ENCODE peak calls at places on chromosomes 4 and X, in six cellular contexts. X, R, K, Z, T and G are unnamed samples.

GRCh38 chrX:23879380-23880090 is 28.2 kb downstream of the APOO start:
- DNase-seq in X (no peak), R (no peak), K (no peak), Z (no peak), T (no peak), G (no peak)

GRCh38 chr4:7169134-7169533 is 23.2 kb upstream of the SORCS2 start:
- DNase-seq in X (no peak), R (no peak), K (no peak), Z (no peak), T (no peak), G (no peak)

GRCh38 chr4:67871867-67872266 is 11.9 kb downstream of the TMPRSS11D start:
- DNase-seq in X (peak), R (no peak), K (no peak), Z (peak), T (no peak), G (peak)

GRCh38 chrX:47093248-47093647 is 15.0 kb downstream of the RGN start:
- DNase-seq in X (peak), R (no peak), K (no peak), Z (no peak), T (no peak), G (peak)

GRCh38 chr4:124484940-124485339 is 227.6 kb downstream of the ANKRD50 start:
- DNase-seq in X (no peak), R (no peak), K (no peak), Z (no peak), T (no peak), G (no peak)

GRCh38 chr4:513327-513726 is 14.3 kb downstream of the PIGG start:
- DNase-seq in X (no peak), R (no peak), K (no peak), Z (no peak), T (no peak), G (no peak)

GRCh38 chrX:16695079-16695676 is 17.3 kb downstream of the CTPS2 start:
- DNase-seq in X (peak), R (peak), K (peak), Z (peak), T (no peak), G (peak)

GRCh38 chrX:75335127-75335458 is 61.2 kb downstream of the UPRT start:
- DNase-seq in X (no peak), R (no peak), K (no peak), Z (no peak), T (no peak), G (no peak)

GRCh38 chr4:31917334-31917733 is 1197.2 kb downstream of the PCDH7 start:
- DNase-seq in X (no peak), R (no peak), K (no peak), Z (no peak), T (no peak), G (no peak)

GRCh38 chr4:132297346-132297745 is 851.7 kb upstream of the PCDH10 start:
- DNase-seq in X (no peak), R (no peak), K (no peak), Z (no peak), T (no peak), G (peak)

GRCh38 chr4:77310931-77311330 is 153.9 kb downstream of the CCNG2 start:
- DNase-seq in X (no peak), R (no peak), K (no peak), Z (no peak), T (no peak), G (no peak)

GRCh38 chrX:22404297-22404696 is 131.6 kb downstream of the CBLL2 start:
- DNase-seq in X (no peak), R (no peak), K (no peak), Z (no peak), T (no peak), G (no peak)

GRCh38 chrX:65690057-65690855 is 22.8 kb downstream of the MSN start:
- DNase-seq in X (no peak), R (no peak), K (no peak), Z (no peak), T (no peak), G (peak)

GRCh38 chr4:88690355-88690754 is 7.3 kb downstream of the NAP1L5 start:
- DNase-seq in X (no peak), R (no peak), K (peak), Z (no peak), T (no peak), G (peak)

GRCh38 chr4:145937021-145937861 is 1.4 kb downstream of the ZNF827 start:
- DNase-seq in X (no peak), R (peak), K (peak), Z (no peak), T (no peak), G (peak)

GRCh38 chr4:148004228-148004813 is 272.4 kb downstream of the ARHGAP10 start:
- DNase-seq in X (no peak), R (no peak), K (no peak), Z (no peak), T (no peak), G (no peak)
- TF ChIP-seq CEBPB in X (no peak), R (no peak), K (no peak), Z (no peak), T (no peak), G (no peak)

DNA sequence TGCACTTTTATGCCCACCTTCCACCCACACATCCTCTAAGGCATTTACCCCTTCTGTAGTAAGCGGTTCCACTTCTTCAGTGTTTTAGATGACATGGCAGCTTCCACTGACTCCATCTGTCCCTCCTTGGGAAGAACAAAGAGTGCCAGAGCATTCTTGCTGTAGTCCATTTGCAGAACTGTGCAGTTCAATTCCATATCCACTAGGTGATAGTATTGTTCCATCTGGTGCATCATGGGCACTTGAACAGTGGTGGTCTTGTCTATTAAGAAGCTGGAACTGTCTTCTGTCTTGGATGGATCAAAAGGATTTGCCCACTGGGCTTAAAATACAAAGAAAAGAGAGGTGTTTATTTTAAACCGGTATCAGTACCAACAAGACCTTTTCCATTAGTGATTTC is 3.5 kb downstream of the SERPINA7 start:
- DNase-seq in X (peak), R (no peak), K (no peak), Z (peak), T (no peak), G (no peak)
- TF ChIP-seq CEBPB in X (no peak), R (no peak), K (no peak), Z (no peak), T (no peak), G (no peak)

GRCh38 chr4:101027721-101028120 is 319.6 kb downstream of the PPP3CA start:
- DNase-seq in X (no peak), R (no peak), K (no peak), Z (no peak), T (no peak), G (no peak)

GRCh38 chr4:101035522-101035921 is 311.8 kb downstream of the PPP3CA start:
- DNase-seq in X (no peak), R (no peak), K (no peak), Z (no peak), T (no peak), G (no peak)

GRCh38 chr4:101033986-101034385 is 313.3 kb downstream of the PPP3CA start:
- DNase-seq in X (no peak), R (no peak), K (no peak), Z (no peak), T (no peak), G (no peak)

GRCh38 chr4:101028886-101029285 is 318.4 kb downstream of the PPP3CA start:
- DNase-seq in X (no peak), R (no peak), K (no peak), Z (no peak), T (no peak), G (no peak)

GRCh38 chr4:101031971-101032370 is 315.4 kb downstream of the PPP3CA start:
- DNase-seq in X (no peak), R (peak), K (no peak), Z (no peak), T (no peak), G (no peak)
- TF ChIP-seq CEBPB in X (no peak), R (no peak), K (no peak), Z (no peak), T (no peak), G (no peak)

GRCh38 chr4:168815373-168816345 is 194.4 kb downstream of the CBR4 start:
- DNase-seq in X (no peak), R (no peak), K (no peak), Z (no peak), T (no peak), G (peak)

GRCh38 chr4:168811207-168811606 is 198.8 kb downstream of the CBR4 start:
- DNase-seq in X (no peak), R (no peak), K (no peak), Z (no peak), T (no peak), G (no peak)

GRCh38 chr4:168817418-168817817 is 192.6 kb downstream of the CBR4 start:
- DNase-seq in X (no peak), R (no peak), K (no peak), Z (no peak), T (no peak), G (no peak)

GRCh38 chr4:168812806-168813205 is 197.2 kb downstream of the CBR4 start:
- DNase-seq in X (no peak), R (no peak), K (no peak), Z (no peak), T (no peak), G (no peak)

GRCh38 chr4:168811793-168812651 is 198.0 kb downstream of the CBR4 start:
- DNase-seq in X (no peak), R (no peak), K (no peak), Z (no peak), T (no peak), G (peak)
- TF ChIP-seq CEBPB in X (no peak), R (no peak), K (no peak), Z (no peak), T (no peak), G (no peak)

GRCh38 chr4:57691370-57691769 is 581.2 kb upstream of the IGFBP7 start:
- DNase-seq in X (no peak), R (no peak), K (no peak), Z (no peak), T (no peak), G (no peak)
- TF ChIP-seq CEBPB in X (no peak), R (no peak), K (no peak), Z (no peak), T (no peak), G (no peak)

GRCh38 chr4:123433573-123433972 is 37.0 kb downstream of the SPRY1 start:
- DNase-seq in X (no peak), R (no peak), K (no peak), Z (no peak), T (no peak), G (no peak)

GRCh38 chr4:123433976-123434375 is 37.4 kb downstream of the SPRY1 start:
- DNase-seq in X (no peak), R (no peak), K (no peak), Z (no peak), T (no peak), G (no peak)

GRCh38 chr4:123438031-123438430 is 41.4 kb downstream of the SPRY1 start:
- DNase-seq in X (no peak), R (no peak), K (no peak), Z (no peak), T (no peak), G (no peak)

GRCh38 chr4:123430031-123430430 is 33.4 kb downstream of the SPRY1 start:
- DNase-seq in X (no peak), R (no peak), K (peak), Z (no peak), T (no peak), G (no peak)

GRCh38 chr4:123435246-123436113 is 38.9 kb downstream of the SPRY1 start:
- DNase-seq in X (no peak), R (no peak), K (no peak), Z (no peak), T (no peak), G (no peak)
- TF ChIP-seq CEBPB in X (no peak), R (no peak), K (no peak), Z (no peak), T (no peak), G (no peak)

GRCh38 chr4:172963498-172964294 is 204.9 kb upstream of the GALNT7 start:
- DNase-seq in X (no peak), R (no peak), K (no peak), Z (no peak), T (no peak), G (no peak)

GRCh38 chr4:172957216-172957615 is 211.4 kb upstream of the GALNT7 start:
- DNase-seq in X (no peak), R (no peak), K (no peak), Z (no peak), T (no peak), G (no peak)

GRCh38 chr4:172962564-172963353 is 205.9 kb upstream of the GALNT7 start:
- DNase-seq in X (no peak), R (no peak), K (no peak), Z (no peak), T (no peak), G (peak)
- TF ChIP-seq CEBPB in X (no peak), R (no peak), K (no peak), Z (no peak), T (no peak), G (peak)

DNA sequence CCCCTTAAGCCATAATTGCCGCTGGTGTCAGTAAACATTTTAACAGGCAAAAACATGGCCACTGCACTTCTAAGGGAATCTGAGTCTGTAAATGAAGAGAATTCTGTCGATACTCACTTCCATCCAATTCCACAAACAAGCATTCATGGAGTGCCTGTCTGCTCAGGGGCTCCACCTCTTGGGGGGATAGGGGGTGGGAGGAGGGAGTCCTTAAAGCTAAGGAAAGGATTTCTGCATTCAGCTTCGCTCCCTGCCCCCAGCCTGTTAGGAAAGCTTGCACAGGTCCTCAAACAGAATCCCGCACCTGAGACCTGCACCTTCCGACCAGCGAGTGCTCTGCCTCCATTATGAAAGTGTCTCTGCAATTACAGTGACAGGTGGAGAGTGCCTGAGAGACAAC is 130.2 kb upstream of the KIT start:
- DNase-seq in X (no peak), R (no peak), K (no peak), Z (no peak), T (no peak), G (no peak)
- TF ChIP-seq CEBPB in X (no peak), R (no peak), K (no peak), Z (no peak), T (no peak), G (no peak)

DNA sequence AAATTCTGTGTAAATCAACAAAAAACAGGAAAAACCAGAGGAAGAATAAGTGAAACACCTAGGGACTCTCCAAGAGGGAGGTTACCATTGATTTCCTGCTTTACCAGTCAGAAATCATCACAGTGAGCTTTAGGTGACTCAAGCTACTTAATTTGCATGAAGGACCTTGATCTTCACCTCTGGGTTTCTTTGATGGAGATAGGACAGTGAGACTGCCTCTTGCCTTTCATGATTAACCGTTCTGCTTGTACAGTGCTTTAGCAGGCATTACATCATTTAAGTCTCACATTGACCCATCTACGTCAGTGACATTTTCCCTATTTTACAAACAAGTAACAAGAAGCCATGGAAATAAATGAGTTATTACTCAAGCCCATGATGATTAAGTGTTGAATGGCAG is 3.4 kb upstream of the GK start:
- DNase-seq in X (no peak), R (no peak), K (no peak), Z (peak), T (no peak), G (peak)
- TF ChIP-seq CEBPB in X (no peak), R (no peak), K (no peak), Z (peak), T (no peak), G (no peak)

DNA sequence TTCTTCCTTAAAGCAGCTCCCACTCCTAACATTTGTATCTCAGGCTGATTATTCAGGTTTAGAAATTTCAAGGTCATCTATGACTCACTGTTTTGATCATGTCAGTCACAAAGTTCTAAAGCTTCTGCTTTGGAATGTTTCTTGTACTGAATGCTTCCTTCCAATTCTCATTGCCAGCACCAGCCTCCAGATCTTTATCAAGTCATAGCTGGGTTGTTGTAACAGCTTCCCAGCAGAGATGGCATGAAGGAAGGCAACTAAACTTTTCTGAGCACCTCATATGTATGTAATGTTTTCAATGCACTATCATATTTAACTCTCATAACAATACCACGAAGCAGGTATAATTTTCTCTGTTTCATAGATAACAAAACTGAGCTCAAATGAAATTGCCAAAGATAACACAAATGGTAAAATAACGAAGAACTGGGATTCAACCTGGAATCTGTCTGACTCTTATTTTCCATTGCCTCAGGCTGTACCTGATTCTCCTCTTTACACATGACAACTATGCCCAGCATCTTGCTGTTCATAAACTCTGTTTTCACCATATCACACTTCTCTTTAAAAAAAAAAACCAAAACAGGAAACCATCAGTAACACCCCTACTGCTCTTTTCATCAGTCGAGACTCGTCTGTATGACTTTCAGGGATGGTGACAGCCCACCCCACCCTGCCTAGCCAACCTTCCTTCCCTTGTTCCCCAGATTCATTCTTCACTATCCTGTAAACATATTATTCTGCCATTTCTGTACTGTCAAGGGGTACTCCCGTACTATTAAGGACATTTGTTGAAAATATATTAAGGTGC is 13.4 kb downstream of the TRPC3 start:
- DNase-seq in X (no peak), R (no peak), K (no peak), Z (peak), T (no peak), G (peak)
- TF ChIP-seq CEBPB in X (no peak), R (no peak), K (no peak), Z (no peak), T (no peak), G (no peak)